ENCODE peak calls at places on chromosome 16, in eight cellular contexts. F, H, P, S, L, C, E and X are unnamed samples.

GRCh38 chr16:57084996-57085395 is 7.4 kb upstream of the CPNE2 start:
- DNase-seq in C (no peak), F (no peak), S (no peak), L (no peak), E (no peak), P (no peak), H (no peak), X (no peak)

GRCh38 chr16:81601008-81601428 is 156.4 kb downstream of the CMIP start:
- DNase-seq in E (no peak), P (no peak), F (no peak), L (no peak), C (no peak), S (peak), H (peak), X (peak)

GRCh38 chr16:4694664-4695451 is 1.5 kb downstream of the NUDT16L1 start:
- DNase-seq in H (no peak), E (no peak), S (no peak), P (no peak), L (no peak), F (no peak), C (no peak), X (no peak)

GRCh38 chr16:81316176-81316496 is 1.4 kb downstream of the GAN start:
- DNase-seq in H (no peak), F (no peak), C (no peak), S (no peak), P (peak), E (no peak), L (no peak), X (no peak)

GRCh38 chr16:70523013-70523620 is at the start of gene COG4:
- DNase-seq in H (peak), S (peak), E (peak), L (peak), F (peak), P (peak), C (peak), X (peak)

GRCh38 chr16:732936-733335 is 6.0 kb downstream of the HAGHL start:
- DNase-seq in E (no peak), C (no peak), P (peak), S (no peak), F (no peak), H (no peak), L (no peak), X (no peak)

GRCh38 chr16:4323071-4323844 is 7.4 kb downstream of the GLIS2 start:
- DNase-seq in L (no peak), S (no peak), H (no peak), F (no peak), P (no peak), E (no peak), C (no peak), X (no peak)

GRCh38 chr16:19860146-19861030 is 24.3 kb downstream of the GPRC5B start:
- DNase-seq in L (no peak), P (no peak), E (no peak), S (no peak), F (no peak), C (no peak), H (peak), X (peak)

GRCh38 chr16:72921620-72922019 is 126.3 kb downstream of the ZFHX3 start:
- DNase-seq in F (no peak), C (no peak), P (peak), E (no peak), H (no peak), L (peak), S (no peak), X (peak)

GRCh38 chr16:89020068-89020924 is 43.3 kb upstream of the CBFA2T3 start:
- DNase-seq in F (no peak), L (no peak), H (no peak), P (peak), S (no peak), E (no peak), C (no peak), X (no peak)

GRCh38 chr16:86462334-86463084 is 47.8 kb upstream of the FOXF1 start:
- DNase-seq in H (no peak), S (no peak), L (no peak), F (no peak), E (no peak), P (no peak), C (no peak), X (no peak)

GRCh38 chr16:1054660-1055556 is 17.6 kb upstream of the SSTR5 start:
- DNase-seq in E (no peak), S (peak), F (no peak), L (peak), P (peak), H (peak), C (peak), X (peak)

GRCh38 chr16:51577621-51578303 is 426.7 kb upstream of the SALL1 start:
- DNase-seq in P (peak), E (no peak), F (no peak), L (peak), C (no peak), S (no peak), H (peak), X (peak)

GRCh38 chr16:89870440-89870839 is 3.0 kb upstream of the TCF25 start:
- DNase-seq in S (no peak), F (no peak), C (no peak), H (no peak), E (no peak), L (no peak), P (no peak), X (no peak)

GRCh38 chr16:85359147-85359822 is 247.0 kb upstream of the CIBAR2 start:
- DNase-seq in H (no peak), F (no peak), L (no peak), P (no peak), C (no peak), S (no peak), E (no peak), X (no peak)

GRCh38 chr16:11685844-11686618 is 17.8 kb downstream of the SNN start:
- DNase-seq in P (no peak), E (no peak), H (peak), S (no peak), F (no peak), L (no peak), C (no peak), X (no peak)

GRCh38 chr16:67942200-67942509 is 1.8 kb downstream of the LCAT start:
- DNase-seq in C (peak), P (peak), E (peak), L (no peak), S (no peak), F (no peak), H (no peak), X (peak)

GRCh38 chr16:58426095-58426494 is 33.8 kb downstream of the GINS3 start:
- DNase-seq in H (no peak), S (no peak), P (peak), E (no peak), L (no peak), F (no peak), C (no peak), X (no peak)

GRCh38 chr16:5024632-5025031 is 9.1 kb downstream of the NAGPA start:
- DNase-seq in F (no peak), E (no peak), C (no peak), H (peak), P (no peak), S (no peak), L (peak), X (no peak)

GRCh38 chr16:81573533-81573932 is 128.9 kb downstream of the CMIP start:
- DNase-seq in L (no peak), E (no peak), H (no peak), F (no peak), S (no peak), P (no peak), C (no peak), X (no peak)

GRCh38 chr16:9008335-9009260 is 44.9 kb upstream of the USP7 start:
- DNase-seq in L (peak), E (peak), F (peak), H (peak), C (peak), P (peak), S (peak), X (peak)

GRCh38 chr16:72051818-72052217 is 2.5 kb upstream of the HP start:
- DNase-seq in S (no peak), P (no peak), L (no peak), H (no peak), E (no peak), C (no peak), F (no peak), X (no peak)

GRCh38 chr16:88192601-88193000 is 190.2 kb upstream of the ZNF469 start:
- DNase-seq in L (no peak), E (no peak), H (no peak), P (no peak), S (no peak), C (no peak), F (no peak), X (no peak)

GRCh38 chr16:57446530-57447141 is 549 bp downstream of the CIAPIN1 start:
- DNase-seq in F (no peak), H (peak), S (no peak), P (peak), L (peak), C (peak), E (no peak), X (peak)

GRCh38 chr16:59370717-59371116 is 636.6 kb upstream of the GOT2 start:
- DNase-seq in F (no peak), L (no peak), S (no peak), E (no peak), C (no peak), P (no peak), H (no peak), X (no peak)

GRCh38 chr16:17104654-17105053 is 366.1 kb downstream of the XYLT1 start:
- DNase-seq in S (no peak), H (no peak), L (no peak), P (no peak), F (no peak), E (no peak), C (no peak), X (no peak)

GRCh38 chr16:81409016-81409556 is 35.5 kb upstream of the CMIP start:
- DNase-seq in S (no peak), H (no peak), L (no peak), P (no peak), E (no peak), C (no peak), F (no peak), X (no peak)

GRCh38 chr16:23120562-23120961 is 28.7 kb downstream of the USP31 start:
- DNase-seq in H (no peak), L (no peak), C (no peak), E (no peak), S (no peak), P (no peak), F (no peak), X (no peak)

GRCh38 chr16:52193441-52193840 is 353.5 kb downstream of the TOX3 start:
- DNase-seq in E (no peak), C (no peak), L (no peak), F (no peak), H (no peak), P (no peak), S (no peak), X (no peak)